ENCODE peak calls at places on chromosomes 16 and 17, in seven cellular contexts. A is MM.1S, Y is OCI-LY7, U is nephron progenitor cell, M is esophagus squamous epithelium, F is HFFc6, C is fibroblast of the aortic adventitia. Z is an unnamed sample.

GRCh38 chr16:67339453-67339852 is 12.8 kb downstream of the LRRC36 start:
- DNase-seq in A (no peak), C (peak), Y (peak), F (peak), U (no peak), M (no peak), Z (no peak)

GRCh38 chr17:10156579-10157488 is 41.6 kb downstream of the GAS7 start:
- DNase-seq in C (no peak), A (no peak), M (no peak), Y (no peak), U (peak), F (no peak), Z (peak)

GRCh38 chr17:17048106-17048505 is 5.8 kb downstream of the MPRIP start:
- DNase-seq in A (no peak), C (no peak), Y (no peak), U (no peak), M (no peak), F (no peak), Z (no peak)

GRCh38 chr17:1644493-1645206 is 882 bp downstream of the SCARF1 start:
- DNase-seq in U (no peak), A (no peak), C (peak), F (peak), M (no peak), Y (no peak), Z (peak)

GRCh38 chr16:88197481-88198456 is 185.0 kb upstream of the ZNF469 start:
- DNase-seq in F (no peak), M (no peak), Y (no peak), A (no peak), C (no peak), U (no peak), Z (no peak)

GRCh38 chr17:596763-597644 is 117.6 kb downstream of the VPS53 start:
- DNase-seq in U (no peak), A (no peak), Y (no peak), M (no peak), F (peak), C (peak), Z (peak)

GRCh38 chr16:22614271-22614947 is 103.7 kb downstream of the NPIPB5 start:
- DNase-seq in Y (no peak), U (no peak), M (no peak), C (no peak), F (peak), A (no peak), Z (no peak)

GRCh38 chr16:23557779-23558330 is 328 bp downstream of the UBFD1 start:
- DNase-seq in A (peak), Y (no peak), C (peak), M (no peak), U (peak), F (no peak), Z (no peak)

GRCh38 chr17:83009414-83010322 is 69.7 kb upstream of the METRNL start:
- DNase-seq in M (no peak), C (no peak), Y (no peak), U (peak), A (no peak), F (no peak), Z (no peak)

GRCh38 chr17:50130778-50131317 is 888 bp upstream of the SAMD14 start:
- DNase-seq in A (no peak), Y (no peak), C (no peak), M (no peak), F (no peak), U (no peak), Z (no peak)

GRCh38 chr17:5500804-5501391 is 14.5 kb downstream of the MIS12 start:
- DNase-seq in Y (peak), M (no peak), A (peak), U (peak), F (peak), C (peak), Z (peak)

GRCh38 chr17:2263183-2263954 is 40.2 kb downstream of the SMG6 start:
- DNase-seq in F (no peak), U (no peak), C (peak), M (no peak), Y (no peak), A (no peak), Z (no peak)

GRCh38 chr16:16871196-16871595 is 492.3 kb downstream of the NPIPA7 start:
- DNase-seq in U (no peak), M (no peak), Y (no peak), C (no peak), A (no peak), F (no peak), Z (no peak)
- TF ChIP-seq CTCF in U (no peak), M (no peak), Y (peak), C (no peak), A (no peak), F (no peak), Z (no peak)

DNA sequence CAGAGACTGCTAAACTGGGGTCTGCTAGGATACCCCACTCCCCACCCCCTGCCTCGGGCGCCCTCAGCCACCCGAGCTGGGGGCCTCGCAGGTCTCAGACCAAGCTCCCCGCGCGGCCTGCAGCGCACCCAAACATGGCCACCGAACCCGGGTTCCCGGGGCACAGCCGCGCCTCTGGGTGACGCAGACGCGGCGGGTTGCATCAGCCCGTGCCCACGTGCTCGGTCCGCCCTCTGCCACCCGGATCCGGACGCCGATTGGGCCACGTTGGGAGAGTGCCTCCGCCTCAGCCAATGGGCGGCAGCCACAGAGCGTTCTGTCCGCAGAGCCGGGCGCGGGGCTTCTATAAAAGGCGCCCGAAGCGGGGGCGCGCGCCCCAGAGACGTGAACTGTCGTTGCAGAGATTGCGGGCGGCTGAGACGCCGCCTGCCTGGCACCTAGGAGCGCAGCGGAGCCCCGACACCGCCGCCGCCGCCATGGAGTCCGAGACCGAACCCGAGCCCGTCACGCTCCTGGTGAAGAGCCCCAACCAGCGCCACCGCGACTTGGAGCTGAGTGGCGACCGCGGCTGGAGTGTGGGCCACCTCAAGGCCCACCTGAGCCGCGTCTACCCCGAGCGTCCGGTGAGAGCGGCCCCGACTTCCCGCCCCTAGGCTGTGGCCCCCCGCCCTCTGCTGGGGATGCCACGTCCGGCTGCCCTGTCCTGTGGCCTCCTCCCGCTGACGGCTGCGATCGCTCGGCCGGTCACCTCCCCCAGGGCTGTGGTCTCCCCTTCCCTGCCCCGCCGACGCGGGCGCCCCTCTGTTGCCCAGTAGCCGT is at the start of gene HERPUD1:
- DNase-seq in Y (peak), U (peak), M (peak), F (peak), C (peak), A (peak), Z (peak)
- TF ChIP-seq CTCF in Y (no peak), U (no peak), M (no peak), F (peak), C (peak), A (no peak), Z (no peak)

GRCh38 chr17:30716461-30717289 is 107.8 kb downstream of the CRLF3 start:
- DNase-seq in A (no peak), C (peak), M (no peak), F (no peak), Y (peak), U (no peak), Z (no peak)
- TF ChIP-seq CTCF in A (peak), C (peak), M (no peak), F (peak), Y (peak), U (no peak), Z (peak)

GRCh38 chr16:83831451-83831987 is 23.7 kb downstream of the HSBP1 start:
- DNase-seq in C (no peak), A (no peak), M (no peak), U (no peak), Y (no peak), F (no peak), Z (no peak)

GRCh38 chr16:83830769-83831450 is 23.1 kb downstream of the HSBP1 start:
- DNase-seq in A (no peak), F (no peak), Y (no peak), U (no peak), C (no peak), M (no peak), Z (no peak)

GRCh38 chr16:83830091-83830768 is 22.5 kb downstream of the HSBP1 start:
- DNase-seq in U (no peak), C (no peak), A (no peak), M (no peak), Y (no peak), F (no peak), Z (no peak)

DNA sequence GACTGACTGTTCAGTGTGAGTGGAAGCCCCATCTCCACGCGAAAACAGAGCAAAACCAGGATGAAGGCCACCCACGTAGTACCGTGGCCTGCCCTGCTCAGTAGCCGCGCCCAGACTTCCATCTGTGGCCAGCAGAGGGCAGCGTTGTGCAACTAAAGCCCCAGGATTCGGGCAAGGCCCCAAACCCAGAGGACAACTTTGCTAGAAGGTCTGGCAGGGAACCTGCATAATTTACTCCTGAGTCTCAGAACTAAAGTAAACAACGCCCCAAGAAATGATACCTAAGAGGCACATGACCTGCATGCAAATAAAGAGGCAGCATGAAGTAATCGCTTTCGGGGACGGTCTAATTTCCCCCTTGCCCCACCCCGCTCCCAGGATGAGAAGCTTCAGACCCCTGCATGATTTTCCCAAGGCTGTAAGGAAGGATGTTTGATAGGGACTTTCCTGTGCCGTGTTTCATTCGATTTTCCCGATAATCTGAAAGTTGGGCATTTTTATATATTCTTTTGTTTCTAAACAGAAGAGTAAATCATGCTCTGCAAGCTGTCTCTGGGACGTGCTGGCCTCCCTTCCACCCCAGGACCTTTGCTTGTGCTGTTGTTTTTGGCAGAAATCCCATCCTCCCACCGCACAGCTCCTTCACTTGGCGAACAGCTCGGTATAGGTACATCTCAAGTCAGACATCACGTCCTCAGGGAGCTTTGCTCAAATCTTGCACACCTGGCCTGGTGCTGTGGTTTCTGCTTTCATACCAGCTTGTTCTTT is 18.6 kb downstream of the HSBP1 start:
- DNase-seq in F (peak), C (peak), A (peak), U (peak), Y (peak), M (no peak), Z (peak)
- TF ChIP-seq CTCF in F (peak), C (peak), A (peak), U (peak), Y (peak), M (peak), Z (peak)

Z was measured in GM13976.